ENCODE peak calls at places on chromosomes 5 and 9, in five cellular contexts. E is HepG2, C is fibroblast of lung, W is adrenal gland, N is left lung. R is an unnamed sample.
A peak's percentile ranks its signal among the peaks of the same experiment; 100 is the strongest.

GRCh38 chr9:124040935-124041816 is 29.6 kb downstream of the LHX2 start:
- DNase-seq in C (no peak), W (peak; percentile 62), E (no peak), N (peak; percentile 92), R (no peak)

GRCh38 chr9:114486205-114486963 is 18.9 kb downstream of the WHRN start:
- DNase-seq in E (no peak), C (no peak), N (no peak), W (no peak), R (no peak)

GRCh38 chr5:150163547-150164059 is 3.0 kb upstream of the CDX1 start:
- DNase-seq in E (no peak), W (no peak), C (no peak), N (no peak), R (no peak)

GRCh38 chr9:135606885-135607259 is 32.5 kb downstream of the GLT6D1 start:
- DNase-seq in E (no peak), N (no peak), C (no peak), W (no peak), R (no peak)

GRCh38 chr9:88984543-88984883 is 6.8 kb upstream of the S1PR3 start:
- DNase-seq in E (no peak), W (no peak), C (no peak), N (no peak), R (peak; percentile 57)

GRCh38 chr9:127847833-127848755 is 6.4 kb downstream of the ENG start:
- DNase-seq in E (no peak), W (no peak), N (no peak), C (no peak), R (no peak)

GRCh38 chr5:123700624-123701023 is 188.6 kb downstream of the CSNK1G3 start:
- DNase-seq in E (no peak), W (no peak), N (no peak), C (peak; percentile 89), R (peak; percentile 93)

GRCh38 chr9:116196806-116197205 is 43.2 kb downstream of the PAPPA start:
- DNase-seq in W (no peak), C (no peak), N (no peak), E (no peak), R (no peak)

GRCh38 chr5:34599471-34600117 is 56.5 kb upstream of the RAI14 start:
- DNase-seq in C (no peak), W (no peak), N (no peak), E (peak; percentile 10), R (no peak)

GRCh38 chr5:71457106-71457505 is 1.7 kb downstream of the BDP1 start:
- DNase-seq in E (no peak), N (no peak), C (no peak), W (no peak), R (no peak)

GRCh38 chr9:131480258-131480657 is 22.5 kb upstream of the POMT1 start:
- DNase-seq in W (no peak), E (no peak), C (no peak), N (no peak), R (peak; percentile 7)

GRCh38 chr5:150407097-150407720 is 5.5 kb downstream of the CD74 start:
- DNase-seq in N (peak; percentile 43), C (no peak), W (no peak), E (no peak), R (no peak)

GRCh38 chr5:75536694-75537360 is 25.1 kb downstream of the POLK start:
- DNase-seq in C (no peak), E (no peak), W (no peak), N (no peak), R (no peak)

GRCh38 chr5:137179203-137179602 is 319.9 kb downstream of the SPOCK1 start:
- DNase-seq in E (no peak), N (no peak), W (no peak), C (no peak), R (no peak)

GRCh38 chr9:23434654-23435053 is 391.4 kb downstream of the ELAVL2 start:
- DNase-seq in N (no peak), W (no peak), C (no peak), E (no peak), R (no peak)

GRCh38 chr5:586751-587285 is 25.3 kb upstream of the CEP72 start:
- DNase-seq in W (no peak), C (no peak), N (no peak), E (no peak), R (no peak)

GRCh38 chr5:78647411-78647818 is 1.2 kb downstream of the LHFPL2 start:
- DNase-seq in E (peak; percentile 56), C (peak; percentile 53), N (no peak), W (peak; percentile 36), R (no peak)

GRCh38 chr5:179588166-179588565 is 35.3 kb downstream of the HNRNPH1 start:
- DNase-seq in C (no peak), W (no peak), N (no peak), E (no peak), R (no peak)

GRCh38 chr5:96017951-96018350 is 56.3 kb upstream of the ELL2 start:
- DNase-seq in C (peak; percentile 95), N (no peak), W (no peak), E (peak; percentile 27), R (no peak)

GRCh38 chr9:128724744-128725211 is 851 bp upstream of the ZDHHC12 start:
- DNase-seq in N (no peak), E (peak; percentile 20), C (peak; percentile 61), W (peak; percentile 83), R (peak; percentile 81)

GRCh38 chr5:175778951-175779475 is 92.4 kb upstream of the CPLX2 start:
- DNase-seq in N (no peak), C (no peak), W (peak; percentile 90), E (peak; percentile 29), R (no peak)

GRCh38 chr5:5534333-5534732 is 111.9 kb downstream of the ICE1 start:
- DNase-seq in E (no peak), W (no peak), C (no peak), N (no peak), R (no peak)
- H3K27me3 ChIP-seq in E (peaks cover 1% of the 10 kb centered on the region), W (no peaks in the 10 kb centered on the region), C (no peaks in the 10 kb centered on the region), N (no peaks in the 10 kb centered on the region), R (no peaks in the 10 kb centered on the region)

DNA sequence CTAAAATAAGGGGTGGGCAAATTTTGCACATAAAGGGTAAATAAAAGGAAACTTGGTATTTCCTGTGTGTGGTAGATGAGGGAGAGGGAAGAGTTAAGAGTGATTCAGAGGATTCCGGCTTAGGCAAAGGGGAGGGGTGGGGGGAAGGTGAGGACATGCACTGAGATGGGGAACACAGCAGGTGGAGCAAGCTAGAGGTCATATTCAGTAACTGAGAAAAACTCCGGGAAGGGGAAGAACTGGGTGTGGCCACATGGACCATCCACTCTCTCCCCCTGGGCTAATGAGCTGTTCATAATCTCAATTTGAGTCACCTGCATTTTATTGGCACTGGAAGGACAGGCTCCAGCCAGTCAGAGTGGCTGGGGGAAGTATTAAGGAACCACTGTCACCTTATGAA is 45.1 kb upstream of the UGCG start:
- DNase-seq in N (no peak), W (peak; percentile 61), C (no peak), E (no peak), R (peak; percentile 94)
- TF ChIP-seq CTCF in N (no peak), W (no peak), C (no peak), E (no peak), R (peak; percentile 46)

DNA sequence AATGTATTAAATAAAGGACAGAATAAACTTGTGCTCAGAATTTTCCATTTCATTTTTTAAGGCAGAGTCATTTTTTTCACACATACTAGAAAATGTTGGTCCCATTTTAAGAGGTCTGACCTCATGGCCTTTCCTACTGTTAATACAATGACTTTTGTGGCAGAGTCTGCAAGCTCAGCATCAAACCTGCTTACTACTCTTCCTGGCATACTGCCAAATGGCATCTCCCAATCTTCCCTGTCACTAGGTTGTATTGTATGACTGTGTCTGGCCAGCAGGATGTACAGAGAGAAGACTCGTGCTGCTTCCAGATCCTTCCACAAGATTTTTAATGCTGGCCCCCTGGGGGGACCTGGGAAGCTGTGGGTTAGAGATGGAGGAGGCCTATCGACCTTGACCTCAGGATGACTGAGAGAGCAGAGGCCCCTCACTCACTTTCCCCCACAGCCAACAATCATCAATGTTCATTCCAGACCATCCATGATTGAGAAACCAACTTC is 64.7 kb downstream of the BARX1 start:
- DNase-seq in C (no peak), W (peak; percentile 8), N (no peak), E (no peak), R (no peak)
- H3K4me1 ChIP-seq in C (no peaks in the 10 kb centered on the region), W (no peaks in the 10 kb centered on the region), N (no peaks in the 10 kb centered on the region), E (peaks cover 38% of the 10 kb centered on the region), R (no peaks in the 10 kb centered on the region)

GRCh38 chr9:35448511-35448910 is 41.4 kb upstream of the RUSC2 start:
- DNase-seq in E (peak; percentile 24), W (no peak), C (no peak), N (no peak), R (no peak)

DNA sequence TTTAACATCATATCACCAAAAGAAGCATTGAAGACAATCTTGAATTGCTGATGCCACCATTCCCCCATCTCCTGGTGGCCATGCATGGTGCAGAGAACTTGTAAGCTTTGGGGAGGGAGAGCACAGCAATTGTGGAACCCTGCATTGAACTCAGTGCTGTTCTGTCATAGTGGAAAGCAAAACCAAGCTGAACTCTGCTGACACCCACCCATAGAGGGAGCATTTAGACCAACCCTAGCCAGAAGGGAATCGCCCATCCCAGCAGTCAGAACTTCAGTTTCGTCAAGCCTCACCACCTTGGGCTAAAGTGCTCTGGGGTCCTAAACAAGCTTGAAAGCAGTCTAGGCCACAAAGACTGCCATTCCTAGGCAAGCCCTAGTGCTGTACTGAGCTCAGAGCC is 37.4 kb upstream of the RUSC2 start:
- DNase-seq in C (peak; percentile 24), E (no peak), N (no peak), W (no peak), R (no peak)
- H3K27me3 ChIP-seq in C (no peaks in the 10 kb centered on the region), E (no peaks in the 10 kb centered on the region), N (no peaks in the 10 kb centered on the region), W (no peaks in the 10 kb centered on the region), R (peaks cover 46% of the 10 kb centered on the region)

R was measured in foreskin keratinocyte.